ENCODE peak calls at places on chromosomes 1 and 21, in ten cellular contexts. One of them, this sample, is unnamed.

GRCh38 chr1:2585318-2586092 is 1.1 kb upstream of the PRXL2B start:
- DNase-seq in small intestine: peak
- DNase-seq in stomach: peak
- DNase-seq in body of pancreas: peak
- DNase-seq in left ventricle myocardium inferior: peak
- DNase-seq in fibroblast of lung: peak
- DNase-seq in tibial nerve: peak
- DNase-seq in A549: peak
- DNase-seq in SJSA1: no peak
- DNase-seq in CD8-positive, alpha-beta T cell: peak
- DNase-seq in this sample: no peak

GRCh38 chr21:16578912-16579311 is 849.1 kb downstream of the USP25 start:
- DNase-seq in small intestine: no peak
- DNase-seq in stomach: no peak
- DNase-seq in body of pancreas: no peak
- DNase-seq in left ventricle myocardium inferior: no peak
- DNase-seq in fibroblast of lung: peak
- DNase-seq in tibial nerve: no peak
- DNase-seq in A549: no peak
- DNase-seq in SJSA1: no peak
- DNase-seq in CD8-positive, alpha-beta T cell: no peak
- DNase-seq in this sample: no peak

GRCh38 chr1:10387611-10388386 is 11.1 kb upstream of the PGD start:
- DNase-seq in small intestine: peak
- DNase-seq in stomach: no peak
- DNase-seq in body of pancreas: peak
- DNase-seq in left ventricle myocardium inferior: peak
- DNase-seq in fibroblast of lung: peak
- DNase-seq in tibial nerve: peak
- DNase-seq in A549: peak
- DNase-seq in SJSA1: no peak
- DNase-seq in CD8-positive, alpha-beta T cell: no peak
- DNase-seq in this sample: no peak

GRCh38 chr1:168223681-168224515 is 1.9 kb upstream of the SFT2D2 start:
- DNase-seq in small intestine: no peak
- DNase-seq in stomach: no peak
- DNase-seq in body of pancreas: no peak
- DNase-seq in left ventricle myocardium inferior: no peak
- DNase-seq in fibroblast of lung: no peak
- DNase-seq in tibial nerve: no peak
- DNase-seq in A549: no peak
- DNase-seq in SJSA1: no peak
- DNase-seq in CD8-positive, alpha-beta T cell: no peak
- DNase-seq in this sample: no peak

GRCh38 chr1:108503062-108503740 is 53.1 kb downstream of the NBPF6 start:
- DNase-seq in small intestine: no peak
- DNase-seq in stomach: no peak
- DNase-seq in body of pancreas: no peak
- DNase-seq in left ventricle myocardium inferior: no peak
- DNase-seq in fibroblast of lung: peak
- DNase-seq in tibial nerve: no peak
- DNase-seq in A549: peak
- DNase-seq in SJSA1: peak
- DNase-seq in CD8-positive, alpha-beta T cell: no peak
- DNase-seq in this sample: no peak

GRCh38 chr1:76764638-76765572 is 102.4 kb upstream of the ST6GALNAC5 start:
- DNase-seq in small intestine: no peak
- DNase-seq in stomach: no peak
- DNase-seq in body of pancreas: no peak
- DNase-seq in left ventricle myocardium inferior: peak
- DNase-seq in fibroblast of lung: peak
- DNase-seq in tibial nerve: no peak
- DNase-seq in A549: no peak
- DNase-seq in SJSA1: no peak
- DNase-seq in CD8-positive, alpha-beta T cell: no peak
- DNase-seq in this sample: no peak

GRCh38 chr1:156124557-156125483 is 10.3 kb downstream of the LMNA start:
- DNase-seq in small intestine: peak
- DNase-seq in stomach: no peak
- DNase-seq in body of pancreas: no peak
- DNase-seq in left ventricle myocardium inferior: no peak
- DNase-seq in fibroblast of lung: peak
- DNase-seq in tibial nerve: no peak
- DNase-seq in A549: peak
- DNase-seq in SJSA1: no peak
- DNase-seq in CD8-positive, alpha-beta T cell: peak
- DNase-seq in this sample: no peak

GRCh38 chr1:67372898-67373297 is 57.3 kb downstream of the SERBP1 start:
- DNase-seq in small intestine: no peak
- DNase-seq in stomach: no peak
- DNase-seq in body of pancreas: no peak
- DNase-seq in left ventricle myocardium inferior: no peak
- DNase-seq in fibroblast of lung: no peak
- DNase-seq in tibial nerve: no peak
- DNase-seq in A549: no peak
- DNase-seq in SJSA1: no peak
- DNase-seq in CD8-positive, alpha-beta T cell: no peak
- DNase-seq in this sample: no peak

GRCh38 chr1:38190978-38191377 is 144.4 kb upstream of the POU3F1 start:
- DNase-seq in small intestine: no peak
- DNase-seq in stomach: no peak
- DNase-seq in body of pancreas: no peak
- DNase-seq in left ventricle myocardium inferior: no peak
- DNase-seq in fibroblast of lung: no peak
- DNase-seq in tibial nerve: no peak
- DNase-seq in A549: no peak
- DNase-seq in SJSA1: no peak
- DNase-seq in CD8-positive, alpha-beta T cell: no peak
- DNase-seq in this sample: no peak

GRCh38 chr1:169027607-169028320 is 78.7 kb upstream of the ATP1B1 start:
- DNase-seq in small intestine: no peak
- DNase-seq in stomach: no peak
- DNase-seq in body of pancreas: no peak
- DNase-seq in left ventricle myocardium inferior: no peak
- DNase-seq in fibroblast of lung: no peak
- DNase-seq in tibial nerve: no peak
- DNase-seq in A549: no peak
- DNase-seq in SJSA1: no peak
- DNase-seq in CD8-positive, alpha-beta T cell: no peak
- DNase-seq in this sample: no peak

GRCh38 chr1:21573971-21574458 is 64.8 kb downstream of the ALPL start:
- DNase-seq in small intestine: peak
- DNase-seq in stomach: peak
- DNase-seq in body of pancreas: peak
- DNase-seq in left ventricle myocardium inferior: peak
- DNase-seq in fibroblast of lung: peak
- DNase-seq in tibial nerve: peak
- DNase-seq in A549: peak
- DNase-seq in SJSA1: peak
- DNase-seq in CD8-positive, alpha-beta T cell: no peak
- DNase-seq in this sample: no peak

GRCh38 chr1:21263653-21264225 is 26.5 kb downstream of the ECE1 start:
- DNase-seq in small intestine: no peak
- DNase-seq in stomach: no peak
- DNase-seq in body of pancreas: no peak
- DNase-seq in left ventricle myocardium inferior: no peak
- DNase-seq in fibroblast of lung: no peak
- DNase-seq in tibial nerve: no peak
- DNase-seq in A549: no peak
- DNase-seq in SJSA1: no peak
- DNase-seq in CD8-positive, alpha-beta T cell: no peak
- DNase-seq in this sample: no peak

GRCh38 chr1:18322353-18323032 is 158.2 kb upstream of the KLHDC7A start:
- DNase-seq in small intestine: no peak
- DNase-seq in stomach: no peak
- DNase-seq in body of pancreas: no peak
- DNase-seq in left ventricle myocardium inferior: no peak
- DNase-seq in fibroblast of lung: no peak
- DNase-seq in tibial nerve: no peak
- DNase-seq in A549: no peak
- DNase-seq in SJSA1: no peak
- DNase-seq in CD8-positive, alpha-beta T cell: no peak
- DNase-seq in this sample: no peak

GRCh38 chr21:39390212-39390765 is 41.4 kb upstream of the HMGN1 start:
- DNase-seq in small intestine: no peak
- DNase-seq in stomach: no peak
- DNase-seq in body of pancreas: no peak
- DNase-seq in left ventricle myocardium inferior: no peak
- DNase-seq in fibroblast of lung: no peak
- DNase-seq in tibial nerve: no peak
- DNase-seq in A549: no peak
- DNase-seq in SJSA1: no peak
- DNase-seq in CD8-positive, alpha-beta T cell: no peak
- DNase-seq in this sample: no peak

GRCh38 chr1:10399487-10399917 is 638 bp downstream of the PGD start:
- DNase-seq in small intestine: peak
- DNase-seq in stomach: no peak
- DNase-seq in body of pancreas: no peak
- DNase-seq in left ventricle myocardium inferior: peak
- DNase-seq in fibroblast of lung: peak
- DNase-seq in tibial nerve: peak
- DNase-seq in A549: no peak
- DNase-seq in SJSA1: peak
- DNase-seq in CD8-positive, alpha-beta T cell: no peak
- DNase-seq in this sample: no peak

GRCh38 chr1:165717918-165718515 is 19.7 kb upstream of the ALDH9A1 start:
- DNase-seq in small intestine: peak
- DNase-seq in stomach: peak
- DNase-seq in body of pancreas: peak
- DNase-seq in left ventricle myocardium inferior: no peak
- DNase-seq in fibroblast of lung: peak
- DNase-seq in tibial nerve: peak
- DNase-seq in A549: peak
- DNase-seq in SJSA1: no peak
- DNase-seq in CD8-positive, alpha-beta T cell: peak
- DNase-seq in this sample: peak

GRCh38 chr1:107689157-107689556 is 275.8 kb downstream of the VAV3 start:
- DNase-seq in small intestine: no peak
- DNase-seq in stomach: peak
- DNase-seq in body of pancreas: no peak
- DNase-seq in left ventricle myocardium inferior: no peak
- DNase-seq in fibroblast of lung: no peak
- DNase-seq in tibial nerve: no peak
- DNase-seq in A549: peak
- DNase-seq in SJSA1: no peak
- DNase-seq in CD8-positive, alpha-beta T cell: no peak
- DNase-seq in this sample: no peak

GRCh38 chr1:209045326-209046057 is 538.0 kb upstream of the CAMK1G start:
- DNase-seq in small intestine: no peak
- DNase-seq in stomach: no peak
- DNase-seq in body of pancreas: peak
- DNase-seq in left ventricle myocardium inferior: no peak
- DNase-seq in fibroblast of lung: no peak
- DNase-seq in tibial nerve: no peak
- DNase-seq in A549: no peak
- DNase-seq in SJSA1: no peak
- DNase-seq in CD8-positive, alpha-beta T cell: no peak
- DNase-seq in this sample: no peak

GRCh38 chr1:228798548-228798947 is 63.3 kb downstream of the RHOU start:
- DNase-seq in small intestine: no peak
- DNase-seq in stomach: no peak
- DNase-seq in body of pancreas: no peak
- DNase-seq in left ventricle myocardium inferior: no peak
- DNase-seq in fibroblast of lung: peak
- DNase-seq in tibial nerve: no peak
- DNase-seq in A549: no peak
- DNase-seq in SJSA1: no peak
- DNase-seq in CD8-positive, alpha-beta T cell: no peak
- DNase-seq in this sample: no peak
- H3K27ac ChIP-seq in small intestine: no peak
- H3K27ac ChIP-seq in stomach: no peak
- H3K27ac ChIP-seq in body of pancreas: no peak
- H3K27ac ChIP-seq in left ventricle myocardium inferior: no peak
- H3K27ac ChIP-seq in fibroblast of lung: no peak
- H3K27ac ChIP-seq in tibial nerve: no peak
- H3K27ac ChIP-seq in A549: no peak
- H3K27ac ChIP-seq in SJSA1: no peak
- H3K27ac ChIP-seq in CD8-positive, alpha-beta T cell: no peak
- H3K27ac ChIP-seq in this sample: no peak

GRCh38 chr1:27549807-27550408 is 54.0 kb downstream of the AHDC1 start:
- DNase-seq in small intestine: no peak
- DNase-seq in stomach: no peak
- DNase-seq in body of pancreas: no peak
- DNase-seq in left ventricle myocardium inferior: peak
- DNase-seq in fibroblast of lung: no peak
- DNase-seq in tibial nerve: no peak
- DNase-seq in A549: no peak
- DNase-seq in SJSA1: no peak
- DNase-seq in CD8-positive, alpha-beta T cell: no peak
- DNase-seq in this sample: no peak
- H3K27ac ChIP-seq in small intestine: no peak
- H3K27ac ChIP-seq in stomach: peak
- H3K27ac ChIP-seq in body of pancreas: no peak
- H3K27ac ChIP-seq in left ventricle myocardium inferior: no peak
- H3K27ac ChIP-seq in fibroblast of lung: no peak
- H3K27ac ChIP-seq in tibial nerve: peak
- H3K27ac ChIP-seq in A549: no peak
- H3K27ac ChIP-seq in SJSA1: no peak
- H3K27ac ChIP-seq in CD8-positive, alpha-beta T cell: no peak
- H3K27ac ChIP-seq in this sample: no peak

DNA sequence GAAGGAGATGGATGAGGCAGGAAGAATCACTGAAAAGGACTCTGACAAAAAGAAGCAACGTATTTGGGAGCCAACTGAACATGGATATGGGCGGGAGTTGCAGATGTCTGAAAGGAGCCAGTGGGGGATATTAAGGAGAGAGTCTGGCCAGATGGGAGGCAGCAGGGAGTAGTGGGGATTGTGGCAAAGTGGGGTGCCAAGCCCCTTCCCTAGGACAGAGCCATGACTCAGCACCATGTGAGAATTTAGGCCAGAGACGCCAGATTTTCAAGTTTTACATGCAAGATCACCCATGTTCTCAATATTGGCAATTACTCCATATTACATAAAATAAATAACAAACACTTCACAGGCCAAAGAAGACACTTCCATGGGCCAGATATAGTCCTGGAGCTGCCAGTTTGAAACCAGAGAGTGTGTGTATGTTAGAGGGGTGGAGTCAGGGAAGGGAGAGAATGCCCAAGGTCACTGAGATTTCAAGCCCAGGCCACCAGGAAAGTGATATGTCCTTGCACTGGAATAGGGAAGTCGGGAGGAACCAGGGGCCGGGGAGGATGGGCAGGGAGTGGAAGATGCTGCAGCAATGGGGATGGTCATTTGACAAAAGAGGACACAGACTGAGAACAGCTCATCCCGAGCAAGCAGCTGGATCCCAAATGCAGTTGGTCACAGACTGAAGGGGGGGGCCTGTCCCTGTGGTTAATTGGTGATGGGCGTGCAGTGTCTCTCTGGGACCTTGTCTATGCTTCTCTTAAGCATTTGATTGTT is 23.5 kb downstream of the TMEM51 start:
- DNase-seq in small intestine: no peak
- DNase-seq in stomach: no peak
- DNase-seq in body of pancreas: no peak
- DNase-seq in left ventricle myocardium inferior: no peak
- DNase-seq in fibroblast of lung: peak
- DNase-seq in tibial nerve: no peak
- DNase-seq in A549: no peak
- DNase-seq in SJSA1: no peak
- DNase-seq in CD8-positive, alpha-beta T cell: no peak
- DNase-seq in this sample: no peak
- H3K27ac ChIP-seq in small intestine: peak
- H3K27ac ChIP-seq in stomach: peak
- H3K27ac ChIP-seq in body of pancreas: peak
- H3K27ac ChIP-seq in left ventricle myocardium inferior: no peak
- H3K27ac ChIP-seq in fibroblast of lung: no peak
- H3K27ac ChIP-seq in tibial nerve: no peak
- H3K27ac ChIP-seq in A549: peak
- H3K27ac ChIP-seq in SJSA1: no peak
- H3K27ac ChIP-seq in CD8-positive, alpha-beta T cell: no peak
- H3K27ac ChIP-seq in this sample: peak

GRCh38 chr1:941027-941587 is 17.4 kb downstream of the SAMD11 start:
- DNase-seq in small intestine: no peak
- DNase-seq in stomach: no peak
- DNase-seq in body of pancreas: no peak
- DNase-seq in left ventricle myocardium inferior: no peak
- DNase-seq in fibroblast of lung: no peak
- DNase-seq in tibial nerve: no peak
- DNase-seq in A549: no peak
- DNase-seq in SJSA1: no peak
- DNase-seq in CD8-positive, alpha-beta T cell: no peak
- DNase-seq in this sample: no peak
- H3K27ac ChIP-seq in small intestine: peak
- H3K27ac ChIP-seq in stomach: peak
- H3K27ac ChIP-seq in body of pancreas: no peak
- H3K27ac ChIP-seq in left ventricle myocardium inferior: peak
- H3K27ac ChIP-seq in fibroblast of lung: peak
- H3K27ac ChIP-seq in tibial nerve: peak
- H3K27ac ChIP-seq in A549: peak
- H3K27ac ChIP-seq in SJSA1: peak
- H3K27ac ChIP-seq in CD8-positive, alpha-beta T cell: no peak
- H3K27ac ChIP-seq in this sample: peak

This sample was measured in Panc1.